ENCODE peak calls at places on chromosomes 3 and 15, in four cellular contexts. G is right lobe of liver, A is neural crest cell, J is breast epithelium. I is an unnamed sample.

GRCh38 chr15:75902129-75902557 is 1.5 kb upstream of the FBXO22 start:
- DNase-seq in G (no peak), A (no peak), J (no peak), I (no peak)

GRCh38 chr3:33372218-33373081 is 67.8 kb downstream of the UBP1 start:
- DNase-seq in G (no peak), A (peak; percentile 48), J (no peak), I (peak; percentile 27)

GRCh38 chr15:92801774-92802464 is 98.2 kb upstream of the CHD2 start:
- DNase-seq in G (no peak), A (no peak), J (no peak), I (no peak)

GRCh38 chr15:78730955-78731354 is 80.3 kb downstream of the ADAMTS7 start:
- DNase-seq in G (no peak), A (no peak), J (no peak), I (no peak)

GRCh38 chr15:85667491-85668424 is 127.0 kb downstream of the KLHL25 start:
- DNase-seq in G (no peak), A (no peak), J (no peak), I (no peak)

GRCh38 chr15:90208372-90208771 is 7.2 kb downstream of the SEMA4B start:
- DNase-seq in G (no peak), A (no peak), J (no peak), I (no peak)

GRCh38 chr3:76638006-76638405 is 401.9 kb upstream of the ROBO2 start:
- DNase-seq in G (no peak), A (no peak), J (no peak), I (no peak)

GRCh38 chr3:188947983-188948657 is 223.7 kb upstream of the TPRG1 start:
- DNase-seq in G (peak; percentile 93), A (no peak), J (peak; percentile 98), I (peak; percentile 99)

GRCh38 chr15:58513008-58513407 is 81.2 kb downstream of the LIPC start:
- DNase-seq in G (no peak), A (no peak), J (no peak), I (no peak)

GRCh38 chr15:78058401-78058935 is 19.0 kb downstream of the TBC1D2B start:
- DNase-seq in G (no peak), A (no peak), J (no peak), I (no peak)

GRCh38 chr15:78921940-78922339 is 22.9 kb downstream of the CTSH start:
- DNase-seq in G (no peak), A (no peak), J (no peak), I (no peak)

GRCh38 chr3:156151824-156152428 is 31.5 kb downstream of the KCNAB1 start:
- DNase-seq in G (peak; percentile 58), A (peak; percentile 59), J (peak; percentile 48), I (peak; percentile 46)

GRCh38 chr15:91263632-91264477 is 163.8 kb downstream of the SV2B start:
- DNase-seq in G (no peak), A (no peak), J (peak; percentile 26), I (peak; percentile 68)

GRCh38 chr15:36958611-36959010 is 141.7 kb downstream of the MEIS2 start:
- DNase-seq in G (no peak), A (no peak), J (no peak), I (no peak)

GRCh38 chr3:55364426-55364825 is 122.7 kb downstream of the WNT5A start:
- DNase-seq in G (no peak), A (no peak), J (no peak), I (no peak)

GRCh38 chr3:195692781-195693427 is 27.9 kb upstream of the MUC20 start:
- DNase-seq in G (no peak), A (no peak), J (no peak), I (no peak)

GRCh38 chr15:51318382-51319150 is 19.8 kb downstream of the CYP19A1 start:
- DNase-seq in G (no peak), A (no peak), J (no peak), I (no peak)

GRCh38 chr15:34366271-34367043 is 539 bp downstream of the LPCAT4 start:
- DNase-seq in G (peak; percentile 64), A (peak; percentile 44), J (no peak), I (peak; percentile 30)

GRCh38 chr3:3170998-3171397 is 8.5 kb downstream of the CRBN start:
- DNase-seq in G (no peak), A (no peak), J (no peak), I (no peak)

GRCh38 chr3:159169828-159170227 is 368.0 kb downstream of the MFSD1 start:
- DNase-seq in G (no peak), A (no peak), J (no peak), I (no peak)

GRCh38 chr15:25245801-25246622 is 192.8 kb downstream of the UBE3A start:
- DNase-seq in G (peak; percentile 27), A (no peak), J (peak; percentile 3), I (peak; percentile 3)

GRCh38 chr15:98807262-98807661 is 158.9 kb downstream of the IGF1R start:
- DNase-seq in G (no peak), A (no peak), J (no peak), I (no peak)

GRCh38 chr15:31302029-31302657 is 24.5 kb upstream of the KLF13 start:
- DNase-seq in G (no peak), A (no peak), J (no peak), I (no peak)

GRCh38 chr3:2741520-2741919 is 368.7 kb downstream of the IL5RA start:
- DNase-seq in G (no peak), A (no peak), J (no peak), I (no peak)

GRCh38 chr3:143122089-143122430 is 2.5 kb downstream of the CHST2 start:
- DNase-seq in G (no peak), A (no peak), J (no peak), I (no peak)

GRCh38 chr3:135134717-135135116 is 339.7 kb downstream of the EPHB1 start:
- DNase-seq in G (no peak), A (no peak), J (no peak), I (no peak)

GRCh38 chr3:171783626-171784025 is 26.7 kb downstream of the PLD1 start:
- DNase-seq in G (no peak), A (no peak), J (no peak), I (no peak)

GRCh38 chr3:58612825-58613224 is 35.6 kb upstream of the FAM107A start:
- DNase-seq in G (no peak), A (no peak), J (no peak), I (no peak)

GRCh38 chr3:45611619-45612018 is 17.1 kb downstream of the LIMD1 start:
- DNase-seq in G (no peak), A (peak; percentile 38), J (peak; percentile 49), I (no peak)

GRCh38 chr3:3015472-3016089 is 94.6 kb downstream of the IL5RA start:
- DNase-seq in G (no peak), A (peak; percentile 3), J (no peak), I (peak; percentile 40)

GRCh38 chr3:73716418-73716817 is 91.7 kb upstream of the PDZRN3 start:
- DNase-seq in G (no peak), A (no peak), J (no peak), I (no peak)

GRCh38 chr3:110419571-110419970 is 652.0 kb upstream of the NECTIN3 start:
- DNase-seq in G (no peak), A (no peak), J (no peak), I (no peak)

GRCh38 chr3:125045965-125046364 is 9.8 kb downstream of the HEG1 start:
- DNase-seq in G (no peak), A (no peak), J (no peak), I (no peak)
- TF ChIP-seq CTCF in G (no peak), A (no peak), J (peak; percentile 20), I (no peak)

DNA sequence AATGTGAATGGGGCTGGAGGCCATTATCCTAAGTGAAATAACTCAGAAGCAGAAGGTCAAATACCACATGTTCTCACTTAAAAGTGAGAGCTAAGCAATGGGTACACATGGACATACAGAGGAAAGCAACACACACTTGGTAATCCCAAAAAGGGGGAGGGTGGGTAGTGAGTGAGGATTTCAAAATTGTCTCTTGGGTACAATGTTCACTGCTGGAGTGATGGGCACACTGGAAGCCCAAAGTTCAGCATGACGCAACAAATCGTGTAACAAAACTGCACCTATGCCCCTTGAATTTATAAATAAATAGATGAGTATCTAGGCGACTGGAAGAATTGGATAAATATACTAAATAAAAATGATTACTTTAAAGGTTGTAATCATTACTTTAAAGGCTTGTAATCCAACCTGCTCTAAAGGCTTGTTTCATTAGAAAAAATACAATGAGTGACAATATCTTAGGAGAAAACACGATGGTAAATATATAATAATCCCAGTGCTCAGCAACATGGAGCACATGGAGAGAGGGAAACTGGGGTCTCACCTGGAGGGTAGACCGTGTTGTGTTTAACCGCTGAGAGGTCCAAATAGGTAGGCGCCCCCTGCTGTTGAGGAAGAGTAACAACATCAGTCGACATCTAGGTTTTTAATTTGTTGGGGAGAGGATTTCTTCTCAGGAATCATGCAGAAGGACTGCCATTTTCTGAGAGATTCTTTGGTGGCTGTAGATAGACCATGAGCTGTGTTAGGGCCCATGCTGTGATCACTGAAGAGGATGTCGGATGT is 78.5 kb upstream of the ROBO1 start:
- DNase-seq in G (no peak), A (peak; percentile 14), J (no peak), I (no peak)
- TF ChIP-seq CTCF in G (peak; percentile 10), A (peak; percentile 62), J (no peak), I (no peak)

DNA sequence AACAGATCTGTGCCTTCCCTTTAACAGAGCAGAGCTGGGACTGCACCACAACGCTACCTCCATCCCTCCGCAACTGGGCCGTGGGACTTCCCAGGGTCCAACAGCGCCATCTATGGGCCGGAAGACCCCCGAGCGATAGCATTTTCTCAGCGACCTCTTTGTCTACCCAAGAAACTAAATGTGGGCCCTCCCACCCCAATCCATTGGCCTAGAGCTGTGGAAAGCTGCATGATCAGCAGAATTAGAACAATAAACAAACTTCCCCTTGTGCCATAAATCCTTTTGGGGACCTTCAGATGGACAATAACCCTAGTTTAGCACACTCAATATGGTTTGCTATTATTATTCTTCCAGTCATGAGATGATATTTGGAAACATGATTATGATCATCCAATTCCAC is 74.8 kb upstream of the NTRK3 start:
- DNase-seq in G (no peak), A (peak; percentile 76), J (no peak), I (no peak)
- TF ChIP-seq CTCF in G (no peak), A (peak; percentile 74), J (no peak), I (no peak)

GRCh38 chr3:127408022-127408683 is 120.3 kb upstream of the PRR20G start:
- DNase-seq in G (no peak), A (no peak), J (no peak), I (no peak)

GRCh38 chr3:127405791-127406190 is 117.9 kb upstream of the PRR20G start:
- DNase-seq in G (no peak), A (no peak), J (no peak), I (no peak)

GRCh38 chr3:127404614-127405598 is 117.1 kb upstream of the PRR20G start:
- DNase-seq in G (peak; percentile 39), A (no peak), J (peak; percentile 82), I (no peak)

GRCh38 chr3:127407026-127407939 is 119.4 kb upstream of the PRR20G start:
- DNase-seq in G (no peak), A (no peak), J (no peak), I (no peak)

GRCh38 chr3:127406309-127407025 is 118.6 kb upstream of the PRR20G start:
- DNase-seq in G (peak; percentile 29), A (no peak), J (no peak), I (no peak)
- TF ChIP-seq CTCF in G (no peak), A (peak; percentile 44), J (no peak), I (no peak)

GRCh38 chr15:23574742-23575141 is 9.3 kb downstream of the MKRN3 start:
- DNase-seq in G (no peak), A (no peak), J (no peak), I (no peak)
- TF ChIP-seq CTCF in G (no peak), A (no peak), J (no peak), I (no peak)

I was measured in prostate gland.